ENCODE peak calls at places on chromosomes 7 and 10, in ten cellular contexts. V, R, Y, F, P, K, U, G, O and T are unnamed samples.

GRCh38 chr7:128035712-128036111 is 4.5 kb upstream of the LRRC4 start:
- DNase-seq in V (peak; percentile 45), R (no peak), Y (no peak), F (no peak), P (no peak), K (peak; percentile 62), U (no peak), G (no peak), O (no peak), T (no peak)

GRCh38 chr10:104099941-104100340 is 14.3 kb upstream of the COL17A1 start:
- DNase-seq in V (no peak), R (no peak), Y (no peak), F (no peak), P (no peak), K (no peak), U (no peak), G (no peak), O (no peak), T (no peak)

GRCh38 chr7:150368884-150369739 is 490 bp downstream of the REPIN1 start:
- DNase-seq in V (peak; percentile 52), R (peak; percentile 58), Y (peak; percentile 50), F (peak; percentile 75), P (peak; percentile 59), K (peak; percentile 94), U (peak; percentile 63), G (no peak), O (no peak), T (peak; percentile 75)

GRCh38 chr10:97399843-97400545 is 1.1 kb downstream of the RRP12 start:
- DNase-seq in V (peak; percentile 75), R (no peak), Y (no peak), F (no peak), P (no peak), K (peak; percentile 73), U (peak; percentile 43), G (peak; percentile 70), O (peak; percentile 80), T (no peak)

GRCh38 chr7:68411742-68412141 is 1186.5 kb upstream of the AUTS2 start:
- DNase-seq in V (no peak), R (no peak), Y (no peak), F (no peak), P (no peak), K (no peak), U (no peak), G (no peak), O (no peak), T (no peak)

GRCh38 chr10:6120691-6121090 is 31.9 kb downstream of the RBM17 start:
- DNase-seq in V (no peak), R (no peak), Y (no peak), F (no peak), P (peak; percentile 67), K (no peak), U (no peak), G (no peak), O (no peak), T (no peak)

GRCh38 chr7:130959743-130960207 is 225.8 kb upstream of the KLF14 start:
- DNase-seq in V (peak; percentile 35), R (no peak), Y (no peak), F (no peak), P (no peak), K (peak; percentile 69), U (no peak), G (peak; percentile 71), O (no peak), T (peak; percentile 77)

GRCh38 chr7:1348096-1348835 is 111.0 kb downstream of the MICALL2 start:
- DNase-seq in V (no peak), R (no peak), Y (no peak), F (peak; percentile 28), P (no peak), K (no peak), U (no peak), G (no peak), O (no peak), T (no peak)

GRCh38 chr10:127314797-127315196 is 118.4 kb upstream of the INSYN2A start:
- DNase-seq in V (no peak), R (no peak), Y (no peak), F (no peak), P (no peak), K (no peak), U (no peak), G (no peak), O (no peak), T (no peak)

GRCh38 chr10:10647331-10647730 is 370.3 kb upstream of the CELF2 start:
- DNase-seq in V (no peak), R (no peak), Y (no peak), F (no peak), P (no peak), K (no peak), U (no peak), G (no peak), O (no peak), T (no peak)

DNA sequence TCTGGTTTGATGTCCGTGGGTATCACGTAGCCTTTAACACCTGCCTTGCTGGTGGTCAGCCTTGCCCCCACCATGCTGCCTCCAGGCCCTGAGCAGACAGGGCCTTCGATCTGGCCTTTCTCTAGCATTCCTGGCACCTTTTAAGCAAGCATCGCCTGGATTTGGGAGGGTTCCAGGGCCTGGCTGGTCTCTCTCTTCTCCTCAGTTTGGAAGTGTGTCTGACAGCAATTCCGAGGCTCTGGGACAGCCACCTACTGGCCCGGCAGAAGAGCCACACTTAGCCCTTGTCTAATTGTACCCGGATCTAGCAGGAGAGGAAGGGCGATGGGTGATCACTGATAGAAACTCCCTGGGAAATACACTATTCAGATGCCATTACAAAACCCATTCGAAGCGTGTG is 441.3 kb upstream of the MKI67 start:
- DNase-seq in V (no peak), R (no peak), Y (no peak), F (no peak), P (no peak), K (no peak), U (no peak), G (no peak), O (no peak), T (no peak)
- H3K9me3 ChIP-seq in V (no peaks in the 10 kb centered on the region), R (no peaks in the 10 kb centered on the region), Y (no peaks in the 10 kb centered on the region), F (no peaks in the 10 kb centered on the region), P (no peaks in the 10 kb centered on the region), K (no peaks in the 10 kb centered on the region), U (no peaks in the 10 kb centered on the region), G (peaks cover 15% of the 10 kb centered on the region), O (no peaks in the 10 kb centered on the region), T (no peaks in the 10 kb centered on the region)

GRCh38 chr10:18576586-18576985 is 74.8 kb downstream of the NSUN6 start:
- DNase-seq in V (no peak), R (no peak), Y (no peak), F (no peak), P (no peak), K (no peak), U (no peak), G (no peak), O (no peak), T (no peak)
- H3K9me3 ChIP-seq in V (no peaks in the 10 kb centered on the region), R (no peaks in the 10 kb centered on the region), Y (peaks cover 12% of the 10 kb centered on the region), F (no peaks in the 10 kb centered on the region), P (peaks cover 6% of the 10 kb centered on the region), K (peaks cover 53% of the 10 kb centered on the region), U (peaks cover 9% of the 10 kb centered on the region), G (peaks cover 10% of the 10 kb centered on the region), O (no peaks in the 10 kb centered on the region), T (peaks cover 34% of the 10 kb centered on the region)

GRCh38 chr10:130017631-130018022 is 53.6 kb upstream of the EBF3 start:
- DNase-seq in V (no peak), R (no peak), Y (no peak), F (no peak), P (peak; percentile 4), K (no peak), U (no peak), G (no peak), O (no peak), T (no peak)

GRCh38 chr10:130018253-130018652 is 54.2 kb upstream of the EBF3 start:
- DNase-seq in V (peak; percentile 46), R (no peak), Y (no peak), F (no peak), P (no peak), K (peak; percentile 63), U (no peak), G (no peak), O (no peak), T (peak; percentile 84)

GRCh38 chr10:130016095-130016494 is 52.0 kb upstream of the EBF3 start:
- DNase-seq in V (no peak), R (no peak), Y (no peak), F (no peak), P (no peak), K (no peak), U (no peak), G (no peak), O (no peak), T (no peak)

GRCh38 chr10:130018730-130019185 is 54.7 kb upstream of the EBF3 start:
- DNase-seq in V (no peak), R (peak; percentile 8), Y (no peak), F (no peak), P (no peak), K (no peak), U (no peak), G (no peak), O (no peak), T (peak; percentile 72)

GRCh38 chr10:130017010-130017630 is 53.0 kb upstream of the EBF3 start:
- DNase-seq in V (no peak), R (no peak), Y (no peak), F (no peak), P (no peak), K (no peak), U (no peak), G (no peak), O (no peak), T (no peak)
- H3K9me3 ChIP-seq in V (no peaks in the 10 kb centered on the region), R (no peaks in the 10 kb centered on the region), Y (no peaks in the 10 kb centered on the region), F (no peaks in the 10 kb centered on the region), P (no peaks in the 10 kb centered on the region), K (no peaks in the 10 kb centered on the region), U (no peaks in the 10 kb centered on the region), G (peaks cover 42% of the 10 kb centered on the region), O (no peaks in the 10 kb centered on the region), T (no peaks in the 10 kb centered on the region)

GRCh38 chr10:33519130-33519860 is 184.8 kb upstream of the NRP1 start:
- DNase-seq in V (no peak), R (no peak), Y (no peak), F (no peak), P (no peak), K (no peak), U (no peak), G (no peak), O (no peak), T (no peak)
- H3K9me3 ChIP-seq in V (no peaks in the 10 kb centered on the region), R (no peaks in the 10 kb centered on the region), Y (no peaks in the 10 kb centered on the region), F (no peaks in the 10 kb centered on the region), P (no peaks in the 10 kb centered on the region), K (no peaks in the 10 kb centered on the region), U (no peaks in the 10 kb centered on the region), G (no peaks in the 10 kb centered on the region), O (no peaks in the 10 kb centered on the region), T (no peaks in the 10 kb centered on the region)

GRCh38 chr7:57328963-57329362 is 121.0 kb upstream of the ZNF716 start:
- DNase-seq in V (no peak), R (no peak), Y (no peak), F (no peak), P (no peak), K (no peak), U (no peak), G (no peak), O (no peak), T (no peak)

GRCh38 chr7:57328457-57328856 is 121.5 kb upstream of the ZNF716 start:
- DNase-seq in V (no peak), R (no peak), Y (no peak), F (no peak), P (no peak), K (no peak), U (no peak), G (no peak), O (no peak), T (no peak)

DNA sequence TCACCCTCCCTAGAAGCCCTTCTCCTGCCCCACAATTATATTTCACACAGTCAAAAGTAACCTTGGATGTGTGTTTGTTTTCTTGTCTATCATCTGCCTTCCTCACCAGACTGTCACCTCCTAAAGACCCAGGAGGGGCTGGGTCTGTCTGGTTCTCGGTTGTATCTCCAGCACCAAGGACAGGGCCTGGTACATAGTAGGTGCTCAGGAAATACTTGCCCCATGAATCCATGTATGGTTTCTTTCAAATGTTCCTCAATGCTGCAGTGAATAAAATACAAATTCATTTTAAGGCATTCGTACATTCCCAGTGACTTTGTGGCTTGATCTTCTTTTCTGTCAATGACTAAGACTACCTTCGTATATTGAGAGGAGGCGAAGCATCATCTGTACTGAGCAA is 122.9 kb upstream of the ZNF716 start:
- DNase-seq in V (no peak), R (no peak), Y (no peak), F (no peak), P (no peak), K (no peak), U (no peak), G (no peak), O (no peak), T (no peak)
- H3K9me3 ChIP-seq in V (no peaks in the 10 kb centered on the region), R (no peaks in the 10 kb centered on the region), Y (peaks cover 41% of the 10 kb centered on the region), F (peaks cover 30% of the 10 kb centered on the region), P (no peaks in the 10 kb centered on the region), K (peaks cover 69% of the 10 kb centered on the region), U (peaks cover 94% of the 10 kb centered on the region), G (peaks cover 35% of the 10 kb centered on the region), O (peaks cover 4% of the 10 kb centered on the region), T (peaks cover 25% of the 10 kb centered on the region)